ENCODE peak calls at places on chromosomes 13 and 19, in four cellular contexts. W is K562, A is GM12878, R is HepG2. P is an unnamed sample.

GRCh38 chr19:30314056-30314804 is 58.0 kb upstream of the ZNF536 start:
- DNase-seq in W (no peak), R (peak; percentile 3), A (no peak), P (no peak)

GRCh38 chr13:48333976-48334375 is 30.4 kb downstream of the RB1 start:
- DNase-seq in W (no peak), A (no peak), R (no peak), P (no peak)

GRCh38 chr19:17448190-17448967 is at the start of gene TMEM221:
- DNase-seq in R (no peak), W (peak; percentile 91), A (no peak), P (peak; percentile 78)

GRCh38 chr19:6233827-6234511 is 45.8 kb downstream of the MLLT1 start:
- DNase-seq in W (peak; percentile 37), A (no peak), R (no peak), P (no peak)

GRCh38 chr13:97254809-97255208 is 32.7 kb downstream of the MBNL2 start:
- DNase-seq in W (no peak), A (no peak), R (no peak), P (no peak)

GRCh38 chr19:30320916-30321315 is 51.3 kb upstream of the ZNF536 start:
- DNase-seq in R (no peak), W (no peak), A (no peak), P (no peak)

GRCh38 chr13:56424246-56424645 is 716.5 kb upstream of the PRR20A start:
- DNase-seq in W (no peak), A (no peak), R (no peak), P (no peak)

GRCh38 chr13:41708648-41709175 is 251.4 kb downstream of the RGCC start:
- DNase-seq in W (no peak), R (no peak), A (no peak), P (no peak)

GRCh38 chr19:35346193-35347052 is 1.3 kb upstream of the FFAR1 start:
- DNase-seq in A (peak; percentile 74), R (peak; percentile 16), W (peak; percentile 26), P (no peak)

GRCh38 chr19:48355555-48355954 is 8.2 kb downstream of the TMEM143 start:
- DNase-seq in A (no peak), W (no peak), R (no peak), P (no peak)

GRCh38 chr13:112928958-112929777 is 39.8 kb upstream of the MCF2L start:
- DNase-seq in R (peak; percentile 78), A (no peak), W (no peak), P (no peak)

GRCh38 chr19:5595129-5595528 is 27.4 kb upstream of the TINCR start:
- DNase-seq in W (no peak), A (no peak), R (no peak), P (no peak)

GRCh38 chr19:748274-748598 is 2.7 kb upstream of the MISP start:
- DNase-seq in R (no peak), A (no peak), W (peak; percentile 61), P (no peak)

GRCh38 chr19:18634612-18635290 is 2.1 kb upstream of the KLHL26 start:
- DNase-seq in W (no peak), A (no peak), R (peak; percentile 45), P (no peak)

GRCh38 chr13:40190656-40191100 is 475.8 kb downstream of the FOXO1 start:
- DNase-seq in A (no peak), R (peak; percentile 6), W (no peak), P (no peak)

GRCh38 chr13:40194204-40194806 is 472.1 kb downstream of the FOXO1 start:
- DNase-seq in W (no peak), A (no peak), R (no peak), P (no peak)

GRCh38 chr13:40193290-40194203 is 472.9 kb downstream of the FOXO1 start:
- DNase-seq in R (no peak), W (no peak), A (no peak), P (no peak)

GRCh38 chr13:40191186-40191980 is 475.1 kb downstream of the FOXO1 start:
- DNase-seq in R (no peak), A (no peak), W (no peak), P (no peak)

GRCh38 chr13:40192516-40193257 is 473.8 kb downstream of the FOXO1 start:
- DNase-seq in W (no peak), A (no peak), R (no peak), P (no peak)
- TF ChIP-seq ETV6 in W (no peak), A (no peak), R (no peak), P (no peak)

GRCh38 chr13:40662866-40663265 is 3.6 kb downstream of the FOXO1 start:
- DNase-seq in A (peak; percentile 74), R (no peak), W (no peak), P (no peak)
- TF ChIP-seq ETV6 in A (no peak), R (no peak), W (no peak), P (no peak)

DNA sequence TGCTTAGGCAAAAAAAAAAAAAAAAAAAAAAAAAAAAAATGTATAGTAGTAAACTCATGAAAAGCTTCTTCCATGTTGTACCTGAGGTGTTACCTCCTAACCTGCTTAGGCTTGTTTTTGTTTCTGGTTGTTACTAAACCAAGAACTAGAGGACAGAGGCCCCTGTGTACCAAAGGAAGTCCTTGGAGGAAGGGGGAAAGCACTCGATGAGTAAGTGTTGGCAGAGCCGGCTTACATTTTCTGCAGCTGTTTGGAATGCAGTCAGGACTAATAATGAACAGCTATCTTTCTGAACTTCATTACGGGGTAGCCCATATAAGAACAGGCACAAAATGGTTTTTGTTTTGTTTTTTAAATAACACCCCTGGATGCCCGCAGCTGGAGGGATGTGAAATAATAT is 214.1 kb upstream of the MAB21L1 start:
- DNase-seq in W (no peak), A (no peak), R (no peak), P (no peak)
- TF ChIP-seq ETV6 in W (no peak), A (no peak), R (no peak), P (no peak)

GRCh38 chr13:47110141-47110540 is 213.3 kb upstream of the HTR2A start:
- DNase-seq in W (no peak), R (no peak), A (no peak), P (no peak)

GRCh38 chr13:47112205-47112896 is 215.5 kb upstream of the HTR2A start:
- DNase-seq in R (no peak), A (no peak), W (peak; percentile 13), P (no peak)

GRCh38 chr13:47110833-47111240 is 214.0 kb upstream of the HTR2A start:
- DNase-seq in R (no peak), W (peak; percentile 53), A (no peak), P (no peak)

GRCh38 chr13:47112900-47113299 is 216.0 kb upstream of the HTR2A start:
- DNase-seq in R (no peak), W (no peak), A (no peak), P (no peak)

DNA sequence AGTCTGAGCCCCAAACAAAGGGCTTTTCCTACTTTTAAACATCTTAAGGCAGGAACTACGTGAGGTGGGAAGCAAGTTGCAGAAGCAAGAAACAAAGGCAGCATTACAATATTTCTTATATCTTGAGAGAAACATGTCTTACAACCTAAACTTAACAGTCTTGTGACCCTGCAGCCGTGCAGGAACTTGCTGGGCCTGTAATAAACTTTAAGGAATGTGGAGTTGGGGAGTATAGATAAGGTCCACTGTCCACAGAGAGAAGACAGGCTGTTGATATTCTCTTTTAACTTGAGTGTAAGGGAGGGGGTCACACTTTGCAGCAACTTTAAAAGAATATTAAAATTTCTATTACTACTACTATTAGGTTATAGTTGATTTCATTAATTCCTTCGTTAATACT is 214.6 kb upstream of the HTR2A start:
- DNase-seq in W (no peak), R (no peak), A (no peak), P (no peak)
- TF ChIP-seq ETV6 in W (no peak), R (no peak), A (no peak), P (no peak)

DNA sequence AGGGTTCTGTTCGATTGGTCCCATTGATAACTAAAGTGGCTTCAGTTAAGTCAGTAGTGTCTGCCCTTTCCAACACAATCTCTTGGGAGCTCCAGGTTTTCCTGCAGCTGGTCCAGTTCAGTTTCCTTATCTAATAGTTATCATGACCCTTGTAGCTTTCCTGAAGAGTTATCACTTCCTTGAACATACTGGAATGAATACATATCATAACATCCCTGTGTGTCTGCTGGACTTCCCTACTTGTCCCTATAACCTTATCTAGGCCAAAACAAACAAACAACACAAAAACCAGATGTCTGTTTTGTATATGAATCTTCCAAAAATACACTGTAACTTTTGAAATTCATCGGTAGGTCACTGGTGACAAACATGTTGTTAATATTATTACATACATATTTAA is 167.6 kb downstream of the DCT start:
- DNase-seq in A (no peak), R (no peak), W (no peak), P (no peak)
- TF ChIP-seq ETV6 in A (no peak), R (no peak), W (no peak), P (no peak)

DNA sequence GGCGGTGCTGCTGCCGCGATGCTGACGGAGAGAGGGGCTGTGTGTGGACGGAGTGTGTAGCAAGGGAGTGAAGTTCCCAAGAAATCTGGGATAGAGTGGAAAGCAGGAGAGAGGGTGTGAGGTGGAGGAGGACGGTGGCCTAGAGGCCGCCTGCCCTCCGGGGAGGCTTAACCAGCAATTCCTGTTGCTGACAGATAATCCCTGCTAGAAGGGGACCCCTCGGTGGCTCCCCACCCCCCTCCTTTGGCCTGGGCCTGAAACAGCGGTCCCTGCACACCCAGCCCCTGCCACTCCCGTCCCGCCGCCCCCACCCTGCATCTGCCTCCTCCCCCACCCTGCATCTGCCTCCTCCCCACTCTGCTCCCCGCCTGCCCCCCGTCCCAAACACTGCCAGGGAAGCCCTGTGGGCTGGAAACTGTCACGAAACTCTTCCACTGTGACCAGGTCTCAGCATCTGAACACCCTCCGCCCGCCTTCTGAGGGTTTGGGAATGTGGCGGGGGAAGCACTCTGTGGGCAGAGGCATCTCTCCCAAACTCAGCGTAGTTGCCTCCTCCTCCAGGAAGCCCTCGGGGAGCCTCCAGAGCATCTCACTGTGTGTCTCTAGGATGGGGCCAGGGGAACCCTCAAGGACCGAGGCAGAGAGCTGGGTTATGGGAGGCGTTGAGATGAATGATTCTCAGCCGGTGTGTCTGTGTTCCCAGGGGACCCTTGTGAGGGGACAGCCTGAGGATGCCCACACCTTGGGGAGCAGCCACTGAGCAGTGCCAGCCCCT is 17.1 kb upstream of the MATK start:
- DNase-seq in A (no peak), R (no peak), W (no peak), P (no peak)
- TF ChIP-seq ETV6 in A (no peak), R (no peak), W (no peak), P (no peak)

P was measured in WTC11.